ENCODE peak calls at places on chromosomes 5 and 9, in five cellular contexts. Y, B, D, Q and E are unnamed samples. For H3K36me3, the result is how much of the 10 kb centered on the place peaks cover.

GRCh38 chr5:64347308-64347707 is 158.5 kb upstream of the RGS7BP start:
- DNase-seq in Y (no peak), B (no peak), D (no peak), Q (no peak), E (peak)

GRCh38 chr5:33311893-33312292 is 128.9 kb upstream of the TARS1 start:
- DNase-seq in Y (peak), B (no peak), D (peak), Q (no peak), E (peak)

GRCh38 chr9:135244751-135245221 is 157.3 kb downstream of the OLFM1 start:
- DNase-seq in Y (no peak), B (no peak), D (no peak), Q (no peak), E (no peak)

GRCh38 chr5:14560091-14560595 is 21.4 kb upstream of the OTULINL start:
- DNase-seq in Y (no peak), B (no peak), D (no peak), Q (no peak), E (no peak)

GRCh38 chr9:126499005-126499910 is 114.5 kb upstream of the LMX1B start:
- DNase-seq in Y (peak), B (no peak), D (peak), Q (no peak), E (peak)

GRCh38 chr9:119768266-119768665 is 399.0 kb upstream of the BRINP1 start:
- DNase-seq in Y (peak), B (no peak), D (no peak), Q (no peak), E (no peak)

GRCh38 chr5:11496127-11496719 is 408.0 kb downstream of the CTNND2 start:
- DNase-seq in Y (no peak), B (no peak), D (no peak), Q (no peak), E (peak)

GRCh38 chr5:11164456-11165286 is 403.6 kb upstream of the DAP start:
- DNase-seq in Y (no peak), B (no peak), D (no peak), Q (no peak), E (no peak)

GRCh38 chr9:16022228-16022627 is 469.4 kb downstream of the CCDC171 start:
- DNase-seq in Y (no peak), B (no peak), D (no peak), Q (no peak), E (no peak)

GRCh38 chr5:154159343-154159742 is 31.2 kb upstream of the GALNT10 start:
- DNase-seq in Y (peak), B (no peak), D (peak), Q (no peak), E (peak)

GRCh38 chr5:178668579-178668978 is 41.7 kb upstream of the CLK4 start:
- DNase-seq in Y (no peak), B (no peak), D (no peak), Q (no peak), E (no peak)

GRCh38 chr5:11149136-11149535 is 388.1 kb upstream of the DAP start:
- DNase-seq in Y (no peak), B (no peak), D (no peak), Q (no peak), E (no peak)

GRCh38 chr5:139458580-139459407 is 3.7 kb downstream of the ECSCR start:
- DNase-seq in Y (peak), B (no peak), D (peak), Q (no peak), E (peak)

GRCh38 chr9:109907400-109907799 is 127.4 kb downstream of the PALM2AKAP2 start:
- DNase-seq in Y (no peak), B (no peak), D (no peak), Q (no peak), E (no peak)

DNA sequence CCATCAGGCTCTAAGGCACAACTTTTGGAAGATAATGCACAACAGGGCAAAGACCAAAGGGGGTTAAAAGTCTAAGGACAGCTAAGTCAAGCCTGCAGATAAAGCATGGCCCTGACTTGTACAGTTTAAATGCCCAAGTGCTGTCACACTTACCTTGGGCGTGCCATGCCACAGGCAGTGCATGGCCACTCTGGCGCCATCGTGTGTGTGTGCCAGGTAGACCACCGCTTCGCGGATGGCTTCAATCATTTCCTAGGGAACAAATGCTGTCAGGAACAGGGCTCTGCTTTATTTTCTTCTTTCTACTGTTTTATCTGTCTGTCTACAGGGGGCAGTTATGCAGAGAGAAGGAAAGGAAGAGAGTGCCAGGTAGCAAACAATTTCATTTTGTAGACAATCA is 19.3 kb downstream of the PUM3 start:
- DNase-seq in Y (no peak), B (no peak), D (no peak), Q (no peak), E (no peak)
- H3K36me3 ChIP-seq in Y (under half), B (half or more), D (under half), Q (under half), E (under half)

GRCh38 chr5:171505473-171506043 is 86.1 kb downstream of the FGF18 start:
- DNase-seq in Y (no peak), B (no peak), D (no peak), Q (no peak), E (no peak)
- H3K36me3 ChIP-seq in Y (under half), B (under half), D (under half), Q (under half), E (under half)

DNA sequence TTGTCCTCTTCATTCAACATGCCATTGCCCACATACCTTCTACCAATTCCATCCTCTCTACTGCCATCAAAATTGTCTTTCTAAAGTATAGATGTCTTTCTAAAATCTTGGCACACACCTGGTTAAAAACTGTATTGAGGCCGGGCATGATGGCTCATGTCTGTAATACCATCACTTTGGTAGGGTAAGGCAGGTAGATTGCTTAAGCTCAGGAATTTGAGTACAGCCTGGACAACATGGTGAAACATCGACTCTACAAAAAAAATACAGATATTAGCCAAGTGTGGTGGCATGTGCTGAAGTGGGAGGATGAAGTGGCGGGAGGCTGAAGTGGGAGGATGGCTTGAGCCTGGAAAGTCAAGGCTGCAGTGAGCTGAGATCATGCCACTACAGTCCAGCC is 412.1 kb downstream of the TMEM38B start:
- DNase-seq in Y (no peak), B (no peak), D (no peak), Q (no peak), E (peak)
- H3K36me3 ChIP-seq in Y (under half), B (under half), D (under half), Q (under half), E (under half)

GRCh38 chr9:129907196-129907595 is 71.9 kb downstream of the USP20 start:
- DNase-seq in Y (no peak), B (no peak), D (peak), Q (no peak), E (peak)
- H3K36me3 ChIP-seq in Y (under half), B (under half), D (under half), Q (under half), E (under half)

DNA sequence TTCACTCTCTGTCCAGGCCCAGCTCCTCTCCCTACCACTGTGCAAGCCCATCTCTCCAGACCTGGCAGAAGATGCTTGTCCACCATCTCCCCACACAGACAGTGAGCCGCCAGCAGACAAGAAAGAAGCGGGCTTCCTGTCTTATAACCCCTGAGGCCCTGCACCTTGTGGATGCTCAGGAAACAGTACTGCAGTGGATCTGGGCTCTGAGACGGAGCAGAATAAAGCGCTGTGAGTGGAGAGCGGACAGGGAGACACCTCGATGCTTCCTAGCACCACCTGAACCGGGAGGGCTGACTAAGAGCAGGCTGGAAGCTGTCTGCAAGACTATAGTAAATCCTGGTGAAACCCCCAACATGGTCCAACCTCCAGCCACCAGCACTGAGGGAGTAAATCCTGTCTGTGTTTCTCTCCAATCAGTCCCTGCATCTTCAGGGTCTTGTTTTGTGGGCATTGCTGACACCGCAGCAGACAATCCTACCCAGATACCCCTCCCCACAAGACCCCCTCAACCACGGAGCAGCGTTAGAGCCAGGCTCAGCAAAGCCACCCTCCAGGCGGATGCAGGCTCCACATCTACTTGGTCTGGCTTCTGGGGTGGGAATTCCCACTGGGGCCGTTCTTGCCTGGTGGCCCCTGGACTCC is 18.7 kb downstream of the ORM2 start:
- DNase-seq in Y (no peak), B (no peak), D (no peak), Q (no peak), E (no peak)
- H3K36me3 ChIP-seq in Y (under half), B (half or more), D (half or more), Q (half or more), E (under half)

GRCh38 chr9:128635266-128636023 is 21.2 kb downstream of the DYNC2I2 start:
- DNase-seq in Y (peak), B (peak), D (peak), Q (peak), E (peak)

GRCh38 chr9:128633601-128634000 is 23.0 kb downstream of the DYNC2I2 start:
- DNase-seq in Y (no peak), B (no peak), D (no peak), Q (no peak), E (no peak)

GRCh38 chr9:128633057-128633456 is 23.6 kb downstream of the DYNC2I2 start:
- DNase-seq in Y (no peak), B (no peak), D (no peak), Q (no peak), E (no peak)

GRCh38 chr9:128634651-128635262 is 21.9 kb downstream of the DYNC2I2 start:
- DNase-seq in Y (no peak), B (no peak), D (no peak), Q (no peak), E (no peak)

GRCh38 chr9:128634111-128634510 is 22.5 kb downstream of the DYNC2I2 start:
- DNase-seq in Y (no peak), B (no peak), D (no peak), Q (no peak), E (no peak)
- H3K36me3 ChIP-seq in Y (under half), B (half or more), D (under half), Q (under half), E (under half)

DNA sequence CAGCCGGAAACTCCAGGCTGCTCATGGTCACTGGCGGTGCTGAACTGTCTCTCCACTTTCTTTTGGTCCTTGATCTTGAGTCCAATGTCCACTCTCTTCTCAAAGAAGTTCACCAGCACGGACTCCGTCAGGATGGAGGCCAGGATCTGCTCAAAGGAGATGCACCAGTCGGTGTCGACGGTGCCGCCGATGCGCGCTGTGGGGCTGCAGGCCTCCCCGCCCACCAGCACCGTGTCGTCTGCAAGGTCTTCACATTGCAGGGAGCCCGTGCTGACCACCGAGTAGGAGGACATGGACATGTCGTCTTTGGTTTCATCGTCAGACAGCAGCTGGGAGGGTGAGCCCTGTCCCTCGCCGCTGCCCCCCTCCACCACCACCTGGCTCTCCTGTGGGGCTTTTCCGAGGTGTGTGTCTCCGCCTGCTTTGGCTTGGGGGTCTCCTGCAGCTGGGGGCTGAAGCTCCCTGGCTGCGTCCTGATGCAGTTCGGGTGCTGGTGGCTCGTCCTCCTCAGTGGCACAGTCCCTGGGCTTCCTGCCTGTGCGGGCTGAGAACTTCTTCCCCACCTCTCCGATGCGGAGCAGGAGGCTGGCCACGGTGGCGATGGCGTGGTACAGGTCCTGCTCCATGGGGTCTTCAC is 5.0 kb upstream of the MRNIP start:
- DNase-seq in Y (no peak), B (no peak), D (no peak), Q (no peak), E (no peak)
- H3K36me3 ChIP-seq in Y (under half), B (half or more), D (half or more), Q (under half), E (under half)

DNA sequence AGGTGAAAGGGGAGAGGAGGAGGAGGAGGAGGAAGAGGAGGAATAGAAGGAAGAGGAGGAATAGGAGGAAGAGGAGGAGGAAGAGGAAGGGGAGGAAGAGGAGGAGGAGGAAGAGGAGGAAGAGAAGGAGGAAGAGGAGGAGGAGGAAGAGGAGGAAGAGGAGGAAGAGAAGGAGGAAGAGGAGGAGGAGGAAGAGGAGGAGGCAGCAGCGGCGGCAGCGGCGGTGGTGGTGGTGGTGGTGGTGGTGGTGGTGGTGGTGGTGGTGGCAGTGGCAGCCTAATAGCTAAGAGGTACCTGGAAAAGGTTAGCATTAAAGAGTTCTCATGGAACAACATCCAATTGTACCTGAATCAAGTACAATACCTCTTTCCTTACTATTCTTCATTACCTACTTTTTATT is 32.5 kb downstream of the UBAP2 start:
- DNase-seq in Y (no peak), B (no peak), D (no peak), Q (no peak), E (no peak)
- H3K36me3 ChIP-seq in Y (under half), B (under half), D (under half), Q (under half), E (under half)